ENCODE peak calls at places on chromosome 22, in seven cellular contexts. Q is foreskin keratinocyte; U is astrocyte; M is IMR-90; R is mammary epithelial cell; G is CD4-positive, alpha-beta memory T cell; C is suprapubic skin. K is an unnamed sample.

GRCh38 chr22:41511521-41511968 is 32.7 kb downstream of the POLR3H start:
- DNase-seq in G (no peak), R (no peak), C (no peak), U (no peak), Q (no peak), M (no peak), K (no peak)

GRCh38 chr22:50299724-50300619 is 7.5 kb downstream of the PLXNB2 start:
- DNase-seq in R (no peak), M (no peak), G (no peak), U (no peak), C (no peak), Q (no peak), K (no peak)

GRCh38 chr22:29914165-29914564 is 31.2 kb downstream of the MTMR3 start:
- DNase-seq in U (peak; percentile 88), M (peak; percentile 83), C (no peak), G (no peak), R (peak; percentile 77), Q (peak; percentile 71), K (no peak)

GRCh38 chr22:49626361-49627216 is 201.1 kb downstream of the BRD1 start:
- DNase-seq in U (no peak), M (no peak), Q (no peak), R (no peak), G (no peak), C (no peak), K (no peak)

GRCh38 chr22:47572443-47572842 is 810.0 kb downstream of the TBC1D22A start:
- DNase-seq in C (no peak), Q (no peak), R (no peak), M (no peak), U (no peak), G (no peak), K (no peak)

GRCh38 chr22:24068717-24069116 is 57.6 kb downstream of the CABIN1 start:
- DNase-seq in Q (no peak), M (no peak), G (no peak), R (no peak), C (no peak), U (no peak), K (no peak)

GRCh38 chr22:21734540-21735197 is 925 bp downstream of the YPEL1 start:
- DNase-seq in C (no peak), R (no peak), M (no peak), Q (no peak), G (peak; percentile 23), U (no peak), K (no peak)

GRCh38 chr22:22717723-22718122 is 73.3 kb downstream of the GGTLC2 start:
- DNase-seq in G (no peak), C (no peak), M (no peak), R (no peak), Q (no peak), U (no peak), K (no peak)

GRCh38 chr22:31155425-31155824 is 4.6 kb upstream of the RNF185 start:
- DNase-seq in U (peak; percentile 33), R (no peak), G (no peak), Q (no peak), M (peak; percentile 80), C (no peak), K (no peak)

GRCh38 chr22:45285431-45286058 is 796 bp downstream of the UPK3A start:
- DNase-seq in C (no peak), U (no peak), M (no peak), Q (no peak), R (no peak), G (no peak), K (no peak)

GRCh38 chr22:47872761-47873535 is 1110.5 kb downstream of the TBC1D22A start:
- DNase-seq in C (no peak), R (no peak), M (no peak), G (no peak), U (no peak), Q (no peak), K (no peak)

GRCh38 chr22:48504519-48505140 is 1323.0 kb downstream of the BRD1 start:
- DNase-seq in M (no peak), G (no peak), C (no peak), U (no peak), R (no peak), Q (no peak), K (no peak)

GRCh38 chr22:33105501-33105911 is 47.3 kb upstream of the SYN3 start:
- DNase-seq in G (no peak), U (peak; percentile 4), M (peak; percentile 28), C (peak; percentile 63), R (peak; percentile 75), Q (no peak), K (no peak)

GRCh38 chr22:19903031-19903430 is 38.5 kb upstream of the COMT start:
- DNase-seq in C (no peak), M (no peak), G (no peak), R (no peak), U (no peak), Q (no peak), K (no peak)
- H3K27ac ChIP-seq in C (no peak overlapping the region), M (no peak overlapping the region), G (no peak overlapping the region), R (no peak overlapping the region), U (no peak overlapping the region), Q (no peak overlapping the region), K (no peak overlapping the region)

GRCh38 chr22:17917490-17917983 is 106.8 kb downstream of the MICAL3 start:
- DNase-seq in Q (no peak), M (no peak), U (no peak), R (no peak), G (no peak), C (no peak), K (no peak)
- H3K4me1 ChIP-seq in Q (peaks cover 37% of the 10 kb centered on the region), M (peaks cover 24% of the 10 kb centered on the region), U (peaks cover 30% of the 10 kb centered on the region), R (peaks cover 52% of the 10 kb centered on the region), G (peaks cover 29% of the 10 kb centered on the region), C (peaks cover 35% of the 10 kb centered on the region), K (no peaks in the 10 kb centered on the region)

DNA sequence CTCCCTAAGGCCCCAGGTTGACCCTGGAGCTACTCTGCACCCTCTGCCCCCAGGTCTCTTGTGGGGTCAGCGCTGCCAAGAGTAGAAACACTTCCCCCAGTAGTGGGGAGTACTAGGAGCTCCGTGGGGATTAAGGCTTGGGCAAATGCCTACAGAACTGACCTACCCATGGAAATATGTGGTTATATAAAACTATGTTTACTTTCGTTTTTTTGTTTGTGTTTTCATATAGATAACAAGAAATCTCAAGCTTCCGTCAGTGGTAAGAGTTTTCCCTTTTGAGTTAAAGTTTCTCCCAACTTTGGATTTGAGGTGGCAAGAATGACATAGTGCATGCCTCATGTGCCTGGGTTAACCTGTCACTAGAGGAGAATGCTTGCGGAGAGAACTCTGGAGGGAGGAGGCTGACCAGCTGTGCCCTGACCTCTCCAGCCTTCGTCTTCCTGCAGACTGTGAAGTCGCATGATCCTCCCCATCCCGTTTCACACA is 45.5 kb downstream of the MED15 start:
- DNase-seq in U (no peak), G (no peak), C (no peak), R (no peak), Q (no peak), M (peak; percentile 83), K (no peak)
- H3K27ac ChIP-seq in U (peak overlapping the region; percentile 83), G (peak overlapping the region; percentile 75), C (peak overlapping the region; percentile 87), R (no peak overlapping the region), Q (no peak overlapping the region), M (peak overlapping the region; percentile 83), K (peak overlapping the region; percentile 86)

GRCh38 chr22:39243443-39244072 is 1.2 kb downstream of the PDGFB start:
- DNase-seq in M (no peak), R (peak; percentile 56), U (no peak), G (no peak), C (no peak), Q (no peak), K (no peak)

GRCh38 chr22:39244496-39245129 is at the start of gene PDGFB:
- DNase-seq in U (no peak), G (no peak), R (peak; percentile 44), Q (no peak), M (no peak), C (no peak), K (no peak)

GRCh38 chr22:39245130-39246039 is 603 bp upstream of the PDGFB start:
- DNase-seq in M (no peak), G (no peak), Q (no peak), R (no peak), C (no peak), U (no peak), K (no peak)

GRCh38 chr22:39242809-39243442 is 1.9 kb downstream of the PDGFB start:
- DNase-seq in Q (peak; percentile 54), U (no peak), R (peak; percentile 67), G (peak; percentile 57), C (no peak), M (no peak), K (peak; percentile 50)

GRCh38 chr22:39244073-39244495 is 698 bp downstream of the PDGFB start:
- DNase-seq in Q (no peak), C (no peak), U (no peak), M (no peak), G (no peak), R (peak; percentile 43), K (no peak)
- H3K4me1 ChIP-seq in Q (peaks cover 19% of the 10 kb centered on the region), C (peaks cover 66% of the 10 kb centered on the region), U (peaks cover 12% of the 10 kb centered on the region), M (peaks cover 5% of the 10 kb centered on the region), G (peaks cover 45% of the 10 kb centered on the region), R (peaks cover 35% of the 10 kb centered on the region), K (peaks cover 38% of the 10 kb centered on the region)

DNA sequence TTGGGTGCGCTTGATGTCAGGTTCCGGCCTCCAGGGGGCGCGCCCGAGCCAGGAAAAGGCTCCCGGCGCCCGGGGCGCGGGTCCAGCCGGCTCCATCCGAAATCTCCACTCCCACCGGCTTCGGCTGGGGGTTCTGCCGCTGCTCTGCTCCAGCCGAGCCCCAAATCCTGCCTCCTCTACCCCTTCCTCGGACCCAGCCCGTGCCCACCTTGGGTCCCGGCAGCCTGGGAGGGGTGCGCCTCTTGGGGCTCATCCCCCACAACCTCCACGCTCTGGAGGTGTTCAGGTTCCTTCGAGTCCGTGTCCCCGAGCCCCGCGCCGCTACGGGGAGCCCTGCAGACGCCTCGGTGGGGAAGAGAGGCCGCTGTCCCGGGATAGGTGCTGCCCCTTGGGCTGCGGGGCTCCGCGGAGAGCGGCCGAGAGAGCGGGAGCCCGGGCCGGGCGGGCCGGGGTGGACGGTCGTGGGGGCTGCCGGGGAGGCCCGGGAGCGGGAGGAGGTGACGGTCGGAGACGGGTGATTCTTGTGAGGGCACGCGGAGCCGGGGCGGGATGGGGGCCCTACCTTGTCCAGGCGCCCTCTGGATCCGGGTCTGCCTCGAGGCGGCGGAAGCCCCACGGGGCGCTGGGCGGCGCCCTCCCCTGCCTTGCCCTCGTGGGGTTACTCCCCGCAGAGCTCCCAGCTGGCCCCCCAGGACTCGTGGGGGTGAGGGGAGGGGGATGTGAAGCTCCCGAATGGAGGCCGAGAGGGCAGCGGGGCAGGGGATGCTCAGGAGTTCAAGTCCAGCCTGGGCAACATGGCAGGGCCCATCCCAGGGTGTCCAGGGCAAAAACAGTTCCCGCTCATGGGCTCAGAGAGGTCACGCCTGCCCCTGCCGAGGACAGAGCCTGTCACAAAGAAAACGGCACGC is 13.2 kb upstream of the CYB5R3 start:
- DNase-seq in G (peak; percentile 77), R (peak; percentile 54), U (peak; percentile 22), C (peak; percentile 86), Q (no peak), M (peak; percentile 53), K (peak; percentile 88)
- H3K27ac ChIP-seq in G (no peak overlapping the region), R (no peak overlapping the region), U (no peak overlapping the region), C (no peak overlapping the region), Q (no peak overlapping the region), M (peak overlapping the region; percentile 26), K (no peak overlapping the region)